ENCODE peak calls at places on chromosome 1, in four cellular contexts. S, N, M and Y are unnamed samples.
A peak's percentile ranks its signal among the peaks of the same experiment; 100 is the strongest.

GRCh38 chr1:27690205-27690604 is 18.2 kb upstream of the IFI6 start:
- DNase-seq in S (no peak), N (no peak), M (no peak), Y (no peak)

GRCh38 chr1:101235696-101236545 is 898 bp upstream of the S1PR1 start:
- DNase-seq in S (no peak), N (peak; percentile 50), M (peak; percentile 41), Y (peak; percentile 38)

GRCh38 chr1:108068141-108068540 is 103.2 kb upstream of the VAV3 start:
- DNase-seq in S (no peak), N (no peak), M (no peak), Y (no peak)

GRCh38 chr1:31843506-31843905 is 27.7 kb upstream of the SPOCD1 start:
- DNase-seq in S (no peak), N (no peak), M (peak; percentile 69), Y (no peak)

GRCh38 chr1:55246896-55247295 is 31.7 kb upstream of the USP24 start:
- DNase-seq in S (no peak), N (no peak), M (no peak), Y (no peak)

GRCh38 chr1:18560692-18561091 is 70.0 kb upstream of the PAX7 start:
- DNase-seq in S (no peak), N (no peak), M (no peak), Y (no peak)

GRCh38 chr1:109636201-109636952 is 16.7 kb downstream of the AMPD2 start:
- DNase-seq in S (peak; percentile 34), N (no peak), M (no peak), Y (no peak)

GRCh38 chr1:162088281-162088969 is 18.9 kb downstream of the NOS1AP start:
- DNase-seq in S (no peak), N (no peak), M (no peak), Y (no peak)

GRCh38 chr1:189819751-189820150 is 657.9 kb downstream of the BRINP3 start:
- DNase-seq in S (no peak), N (no peak), M (no peak), Y (no peak)

GRCh38 chr1:47756006-47756405 is 241.2 kb downstream of the TRABD2B start:
- DNase-seq in S (no peak), N (no peak), M (no peak), Y (no peak)

GRCh38 chr1:89873757-89874156 is 52.9 kb downstream of the LRRC8D start:
- DNase-seq in S (peak; percentile 38), N (no peak), M (no peak), Y (no peak)

GRCh38 chr1:89739013-89739843 is 81.6 kb upstream of the LRRC8D start:
- DNase-seq in S (peak; percentile 28), N (no peak), M (no peak), Y (no peak)

GRCh38 chr1:4379451-4380175 is 274.8 kb upstream of the AJAP1 start:
- DNase-seq in S (no peak), N (no peak), M (no peak), Y (no peak)

GRCh38 chr1:22412932-22413727 is 38.5 kb upstream of the ZBTB40 start:
- DNase-seq in S (no peak), N (no peak), M (peak; percentile 56), Y (no peak)

GRCh38 chr1:234564035-234565029 is 45.6 kb downstream of the IRF2BP2 start:
- DNase-seq in S (peak; percentile 83), N (no peak), M (no peak), Y (no peak)

GRCh38 chr1:211511947-211512346 is 20.0 kb upstream of the RD3 start:
- DNase-seq in S (no peak), N (no peak), M (no peak), Y (no peak)

GRCh38 chr1:89620664-89621063 is 12.3 kb upstream of the LRRC8C start:
- DNase-seq in S (no peak), N (no peak), M (no peak), Y (no peak)

GRCh38 chr1:153532161-153532560 is 3.6 kb downstream of the S100A6 start:
- DNase-seq in S (no peak), N (no peak), M (no peak), Y (no peak)

GRCh38 chr1:157135070-157135469 is 3.1 kb downstream of the ETV3 start:
- DNase-seq in S (no peak), N (no peak), M (no peak), Y (no peak)

GRCh38 chr1:157137051-157137772 is 983 bp downstream of the ETV3 start:
- DNase-seq in S (peak; percentile 46), N (no peak), M (no peak), Y (no peak)

GRCh38 chr1:157137773-157138219 is 399 bp downstream of the ETV3 start:
- DNase-seq in S (peak; percentile 14), N (no peak), M (no peak), Y (no peak)

GRCh38 chr1:157135646-157136045 is 2.5 kb downstream of the ETV3 start:
- DNase-seq in S (no peak), N (no peak), M (no peak), Y (no peak)

DNA sequence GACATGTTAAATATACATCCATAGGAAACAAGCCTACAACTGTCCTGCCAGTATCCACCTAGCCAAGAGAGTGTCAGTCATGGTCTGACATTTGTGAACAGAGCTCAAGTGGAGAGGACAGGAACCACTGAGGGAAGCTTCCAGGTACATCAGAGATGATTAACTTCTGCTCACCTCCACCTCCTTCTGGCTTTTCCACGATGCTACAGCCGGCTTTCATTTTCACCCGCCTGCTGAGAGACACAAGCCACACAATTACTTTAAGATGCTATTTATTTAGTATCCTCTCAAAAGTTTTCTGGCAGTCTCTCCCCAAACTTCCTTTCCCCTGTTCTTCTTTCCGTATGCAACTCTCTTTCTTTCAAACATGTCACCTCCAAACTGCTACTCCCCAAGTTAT is 2.1 kb downstream of the ETV3 start:
- DNase-seq in S (peak; percentile 14), N (no peak), M (no peak), Y (no peak)
- TF ChIP-seq CTCF in S (no peak), N (no peak), M (no peak), Y (no peak)

GRCh38 chr1:46303038-46303871 is at the start of the genes LRRC41 and UQCRH:
- DNase-seq in S (peak; percentile 98), N (peak; percentile 96), M (peak; percentile 95), Y (peak; percentile 94)
- H3K4me1 ChIP-seq in S (peaks cover 28% of the 10 kb centered on the region), N (peaks cover 74% of the 10 kb centered on the region), M (peaks cover 48% of the 10 kb centered on the region), Y (peaks cover 17% of the 10 kb centered on the region)

GRCh38 chr1:208809876-208810275 is 565.7 kb upstream of the PLXNA2 start:
- DNase-seq in S (no peak), N (no peak), M (peak; percentile 20), Y (no peak)
- H3K27ac ChIP-seq in S (no peak overlapping the region), N (no peak overlapping the region), M (no peak overlapping the region), Y (no peak overlapping the region)

GRCh38 chr1:160945079-160945478 is 9.5 kb downstream of the ITLN2 start:
- DNase-seq in S (no peak), N (no peak), M (no peak), Y (no peak)

DNA sequence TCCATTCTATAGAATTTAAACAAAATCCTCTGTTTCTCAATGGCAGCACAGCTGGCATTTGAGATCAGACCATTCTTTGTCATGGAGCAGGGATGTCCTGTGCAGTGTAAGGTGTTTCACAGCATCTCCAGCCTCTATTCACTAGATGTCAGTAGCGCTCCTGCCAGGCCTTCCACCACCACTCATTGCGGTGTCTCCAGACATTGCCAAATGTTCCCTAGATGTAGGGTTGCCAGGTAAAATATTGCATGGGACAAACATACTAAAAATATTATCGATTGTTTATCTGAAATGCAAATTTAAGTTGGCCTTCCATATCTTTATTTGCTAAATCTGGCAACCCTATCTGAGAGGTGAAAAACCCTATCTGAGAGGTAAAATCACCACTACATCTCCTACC is 11.7 kb downstream of the ITLN2 start:
- DNase-seq in S (peak; percentile 51), N (no peak), M (no peak), Y (no peak)
- TF ChIP-seq CTCF in S (peak; percentile 56), N (no peak), M (no peak), Y (no peak)

GRCh38 chr1:20476260-20477038 is 9.6 kb downstream of the CAMK2N1 start:
- DNase-seq in S (peak; percentile 91), N (peak; percentile 36), M (peak; percentile 16), Y (peak; percentile 32)
- H3K4me1 ChIP-seq in S (peaks cover 85% of the 10 kb centered on the region), N (peaks cover 22% of the 10 kb centered on the region), M (no peaks in the 10 kb centered on the region), Y (no peaks in the 10 kb centered on the region)

GRCh38 chr1:147084273-147085096 is 87.8 kb downstream of the PRKAB2 start:
- DNase-seq in S (peak; percentile 89), N (peak; percentile 60), M (peak; percentile 36), Y (peak; percentile 25)
- H3K27ac ChIP-seq in S (peak overlapping the region; percentile 92), N (peak overlapping the region; percentile 51), M (no peak overlapping the region), Y (no peak overlapping the region)

GRCh38 chr1:117535776-117536175 is 70.1 kb upstream of the TENT5C start:
- DNase-seq in S (no peak), N (no peak), M (no peak), Y (no peak)

GRCh38 chr1:117537291-117537920 is 68.4 kb upstream of the TENT5C start:
- DNase-seq in S (peak; percentile 1), N (no peak), M (peak; percentile 84), Y (no peak)

GRCh38 chr1:117531222-117531621 is 74.6 kb upstream of the TENT5C start:
- DNase-seq in S (no peak), N (no peak), M (no peak), Y (no peak)

GRCh38 chr1:117529683-117530082 is 76.2 kb upstream of the TENT5C start:
- DNase-seq in S (no peak), N (no peak), M (no peak), Y (no peak)

DNA sequence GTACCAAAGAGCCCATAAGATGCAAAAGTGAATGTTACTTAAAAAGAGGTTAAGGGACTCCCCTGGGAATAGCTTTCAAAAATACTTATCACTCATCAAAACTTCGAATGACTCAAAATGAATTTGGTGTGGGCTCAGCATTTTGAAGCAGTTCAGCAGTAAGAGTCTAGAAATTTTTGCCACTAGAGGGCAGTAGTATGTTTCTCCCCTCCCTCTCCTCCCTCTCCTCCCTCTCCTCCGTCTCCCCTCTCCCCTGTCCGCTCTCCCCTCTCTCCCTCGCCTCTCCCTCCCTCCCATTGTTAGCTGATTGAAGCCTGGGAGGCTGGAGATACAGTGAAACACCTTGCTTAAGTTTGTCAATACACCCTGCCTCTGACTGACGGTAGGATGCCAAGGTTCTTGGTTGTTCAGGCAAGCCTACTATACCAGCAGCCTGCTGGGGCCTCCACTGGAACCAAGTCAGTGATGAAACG is 70.8 kb upstream of the TENT5C start:
- DNase-seq in S (peak; percentile 53), N (peak; percentile 18), M (peak; percentile 56), Y (no peak)
- TF ChIP-seq CTCF in S (peak; percentile 66), N (peak; percentile 57), M (peak; percentile 67), Y (peak; percentile 32)

DNA sequence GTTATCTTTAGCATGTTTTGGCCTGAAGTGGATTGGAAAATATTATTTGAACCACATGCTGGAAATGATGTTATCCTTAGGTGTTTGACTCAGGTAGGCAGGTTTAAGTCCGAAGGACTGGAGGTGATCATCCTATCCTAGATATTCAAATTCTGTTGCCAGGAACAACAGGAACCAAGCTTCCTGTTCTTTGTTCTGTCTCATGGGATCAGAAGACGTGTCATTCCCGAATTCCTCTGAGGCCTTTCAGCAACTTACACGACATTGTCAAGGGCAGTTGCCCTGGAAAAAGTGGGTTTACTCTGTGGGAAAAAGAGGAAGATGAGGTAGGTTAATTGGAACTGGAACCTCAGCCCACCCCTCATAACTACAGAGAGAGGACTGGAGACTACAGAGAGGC is 36.6 kb downstream of the SLAMF6 start:
- DNase-seq in S (no peak), N (no peak), M (no peak), Y (no peak)
- H3K4me1 ChIP-seq in S (no peaks in the 10 kb centered on the region), N (no peaks in the 10 kb centered on the region), M (no peaks in the 10 kb centered on the region), Y (no peaks in the 10 kb centered on the region)